ENCODE peak calls at places on chromosome 2, in ten cellular contexts. C is stimulated activated CD4-positive, alpha-beta T cell treated with anti-CD3 and anti-CD28 coated beads, TNF-alpha, amount 100 ng/mL, for 4 hours; G is EH; H is stimulated activated CD8-positive, alpha-beta memory T cell treated with anti-CD3 and anti-CD28 coated beads, Interleukin-7, amount 100 ng/mL, for 24 hours; D is body of pancreas; B is lung; V is HFFc6; E is effector memory CD4-positive, alpha-beta T cell; P is KG1; M is neural crest cell. O is an unnamed sample.

GRCh38 chr2:124258481-124258880 is 233.4 kb downstream of the CNTNAP5 start:
- DNase-seq in C (no peak), G (peak; percentile 91), H (no peak), D (no peak), B (no peak), V (no peak), E (no peak), P (no peak), M (no peak), O (no peak)

GRCh38 chr2:32922466-32922865 is 24.3 kb upstream of the LTBP1 start:
- DNase-seq in C (no peak), G (no peak), H (no peak), D (no peak), B (no peak), V (no peak), E (no peak), P (no peak), M (no peak), O (no peak)

GRCh38 chr2:9770006-9770307 is 73.3 kb upstream of the TAF1B start:
- DNase-seq in C (no peak), G (no peak), H (no peak), D (no peak), B (no peak), V (no peak), E (no peak), P (no peak), M (no peak), O (no peak)

GRCh38 chr2:32310577-32310976 is 32.9 kb downstream of the YIPF4 start:
- DNase-seq in C (no peak), G (no peak), H (no peak), D (no peak), B (no peak), V (no peak), E (no peak), P (no peak), M (no peak), O (no peak)

GRCh38 chr2:26605195-26605968 is 35.8 kb downstream of the CIB4 start:
- DNase-seq in C (no peak), G (peak; percentile 57), H (no peak), D (peak; percentile 39), B (no peak), V (peak; percentile 25), E (no peak), P (peak; percentile 10), M (peak; percentile 33), O (peak; percentile 66)

GRCh38 chr2:241802806-241803318 is 6.1 kb upstream of the NEU4 start:
- DNase-seq in C (no peak), G (no peak), H (no peak), D (no peak), B (no peak), V (no peak), E (no peak), P (no peak), M (no peak), O (no peak)

GRCh38 chr2:105936954-105937353 is 192.2 kb downstream of the NCK2 start:
- DNase-seq in C (no peak), G (no peak), H (no peak), D (no peak), B (no peak), V (no peak), E (no peak), P (no peak), M (no peak), O (no peak)

GRCh38 chr2:70887550-70888229 is 48.0 kb upstream of the ATP6V1B1 start:
- DNase-seq in C (no peak), G (no peak), H (no peak), D (peak; percentile 87), B (no peak), V (no peak), E (no peak), P (no peak), M (peak; percentile 72), O (no peak)

GRCh38 chr2:160321025-160321424 is 121.0 kb upstream of the ITGB6 start:
- DNase-seq in C (no peak), G (no peak), H (no peak), D (peak; percentile 25), B (peak; percentile 35), V (no peak), E (no peak), P (no peak), M (no peak), O (peak; percentile 44)

GRCh38 chr2:191957996-191958860 is 111.3 kb upstream of the CAVIN2 start:
- DNase-seq in C (no peak), G (peak; percentile 27), H (no peak), D (no peak), B (no peak), V (no peak), E (no peak), P (no peak), M (no peak), O (no peak)

GRCh38 chr2:57882895-57883515 is 163.6 kb upstream of the VRK2 start:
- DNase-seq in C (no peak), G (no peak), H (no peak), D (peak; percentile 33), B (no peak), V (no peak), E (no peak), P (no peak), M (no peak), O (no peak)

GRCh38 chr2:33496150-33496549 is 19.7 kb downstream of the RASGRP3 start:
- DNase-seq in C (no peak), G (peak; percentile 92), H (no peak), D (no peak), B (no peak), V (peak; percentile 87), E (no peak), P (no peak), M (no peak), O (no peak)

GRCh38 chr2:74250189-74250631 is 51.8 kb downstream of the MTHFD2 start:
- DNase-seq in C (peak; percentile 35), G (peak; percentile 51), H (peak; percentile 12), D (peak; percentile 62), B (peak; percentile 39), V (no peak), E (peak; percentile 20), P (no peak), M (peak; percentile 43), O (peak; percentile 54)

GRCh38 chr2:183678908-183679307 is 554.7 kb downstream of the NUP35 start:
- DNase-seq in C (no peak), G (no peak), H (no peak), D (no peak), B (no peak), V (no peak), E (no peak), P (no peak), M (no peak), O (no peak)

GRCh38 chr2:46365913-46366674 is 68.9 kb downstream of the EPAS1 start:
- DNase-seq in C (no peak), G (peak; percentile 34), H (no peak), D (no peak), B (no peak), V (peak; percentile 16), E (no peak), P (no peak), M (no peak), O (no peak)

GRCh38 chr2:30026091-30027055 is 105.0 kb upstream of the ALK start:
- DNase-seq in C (no peak), G (peak; percentile 77), H (no peak), D (peak; percentile 71), B (no peak), V (peak; percentile 88), E (no peak), P (no peak), M (peak; percentile 63), O (peak; percentile 67)

GRCh38 chr2:196113061-196113974 is 44.7 kb upstream of the DNAH7 start:
- DNase-seq in C (no peak), G (peak; percentile 87), H (no peak), D (no peak), B (no peak), V (peak; percentile 64), E (no peak), P (no peak), M (no peak), O (peak; percentile 19)

GRCh38 chr2:225282858-225283693 is 116.4 kb upstream of the NYAP2 start:
- DNase-seq in C (no peak), G (peak; percentile 57), H (no peak), D (peak; percentile 42), B (no peak), V (peak; percentile 54), E (no peak), P (no peak), M (peak; percentile 24), O (peak; percentile 34)

GRCh38 chr2:239411117-239411516 is 10.3 kb upstream of the HDAC4 start:
- DNase-seq in C (no peak), G (no peak), H (no peak), D (no peak), B (no peak), V (no peak), E (no peak), P (no peak), M (no peak), O (no peak)

O was measured in Calu3.